ENCODE peak calls at places on chromosomes 6 and 20, in six cellular contexts. K, H, W, R, G and U are unnamed samples.

GRCh38 chr6:5619249-5619648 is 357.9 kb downstream of the FARS2 start:
- DNase-seq in K (no peak), H (no peak), W (no peak), R (no peak), G (no peak), U (no peak)

GRCh38 chr20:10558635-10559187 is 115.1 kb downstream of the JAG1 start:
- DNase-seq in K (no peak), H (no peak), W (no peak), R (no peak), G (no peak), U (no peak)

GRCh38 chr6:131182991-131183425 is 47.7 kb downstream of the AKAP7 start:
- DNase-seq in K (peak), H (peak), W (no peak), R (no peak), G (peak), U (peak)

GRCh38 chr20:32018269-32019155 is 8.3 kb downstream of the CCM2L start:
- DNase-seq in K (peak), H (peak), W (peak), R (peak), G (peak), U (peak)

GRCh38 chr6:108896111-108896661 is 48.0 kb downstream of the ARMC2 start:
- DNase-seq in K (no peak), H (no peak), W (no peak), R (no peak), G (peak), U (peak)

GRCh38 chr6:167802339-167802738 is 24.4 kb upstream of the AFDN start:
- DNase-seq in K (no peak), H (no peak), W (no peak), R (no peak), G (no peak), U (no peak)

GRCh38 chr20:7672551-7672950 is 267.7 kb downstream of the HAO1 start:
- DNase-seq in K (no peak), H (no peak), W (no peak), R (no peak), G (peak), U (no peak)

GRCh38 chr20:52103911-52104545 is 87.6 kb downstream of the ZFP64 start:
- DNase-seq in K (no peak), H (peak), W (no peak), R (no peak), G (no peak), U (peak)

GRCh38 chr6:112800916-112801315 is 453.8 kb downstream of the RFPL4B start:
- DNase-seq in K (no peak), H (no peak), W (no peak), R (no peak), G (no peak), U (no peak)

GRCh38 chr6:1798303-1798964 is 188.7 kb downstream of the FOXC1 start:
- DNase-seq in K (no peak), H (no peak), W (no peak), R (no peak), G (no peak), U (no peak)

GRCh38 chr20:10654630-10655029 is 19.2 kb downstream of the JAG1 start:
- DNase-seq in K (no peak), H (no peak), W (no peak), R (no peak), G (peak), U (no peak)

GRCh38 chr20:35541783-35542662 is at the start of gene ERGIC3:
- DNase-seq in K (peak), H (peak), W (peak), R (peak), G (peak), U (peak)

GRCh38 chr20:16654858-16655257 is 75.0 kb upstream of the SNRPB2 start:
- DNase-seq in K (no peak), H (no peak), W (no peak), R (no peak), G (peak), U (no peak)

GRCh38 chr20:9920908-9921307 is 82.0 kb upstream of the PAK5 start:
- DNase-seq in K (no peak), H (no peak), W (no peak), R (no peak), G (no peak), U (no peak)

GRCh38 chr20:14337400-14338171 is at the start of gene FLRT3:
- DNase-seq in K (peak), H (peak), W (peak), R (no peak), G (peak), U (peak)

GRCh38 chr6:46926481-46926880 is 4.7 kb upstream of the ADGRF5 start:
- DNase-seq in K (peak), H (no peak), W (no peak), R (no peak), G (no peak), U (no peak)

GRCh38 chr6:63526931-63527330 is 45.3 kb upstream of the LOC128125822 start:
- DNase-seq in K (no peak), H (no peak), W (no peak), R (no peak), G (no peak), U (no peak)

GRCh38 chr20:11682285-11682684 is 235.4 kb upstream of the BTBD3 start:
- DNase-seq in K (no peak), H (no peak), W (no peak), R (no peak), G (peak), U (no peak)

GRCh38 chr6:159152014-159152413 is 17.2 kb upstream of the FNDC1 start:
- DNase-seq in K (no peak), H (no peak), W (no peak), R (no peak), G (no peak), U (no peak)

GRCh38 chr6:142913036-142913510 is 31.9 kb downstream of the HIVEP2 start:
- DNase-seq in K (no peak), H (no peak), W (no peak), R (no peak), G (no peak), U (no peak)

GRCh38 chr20:38604873-38605303 is 3.3 kb downstream of the ARHGAP40 start:
- DNase-seq in K (peak), H (no peak), W (no peak), R (no peak), G (no peak), U (no peak)

GRCh38 chr6:132220800-132221199 is 180.5 kb downstream of the MOXD1 start:
- DNase-seq in K (no peak), H (no peak), W (no peak), R (no peak), G (no peak), U (no peak)

GRCh38 chr20:47071646-47072185 is 177.1 kb downstream of the EYA2 start:
- DNase-seq in K (no peak), H (no peak), W (no peak), R (no peak), G (no peak), U (no peak)